ENCODE peak calls at places on chromosome 4, in six cellular contexts. Y is fibroblast of lung, M is MM.1S, B is neural progenitor cell, R is endothelial cell of umbilical vein, Q is PC-3. U is an unnamed sample. For H3K4me1, the result is how much of the 10 kb centered on the place peaks cover.

GRCh38 chr4:164731827-164732474 is 22.0 kb upstream of the SMIM31 start:
- DNase-seq in Y (peak), M (peak), B (peak), R (peak), Q (peak), U (peak)

GRCh38 chr4:83170952-83171399 is 56.4 kb upstream of the PLAC8 start:
- DNase-seq in Y (no peak), M (no peak), B (no peak), R (peak), Q (no peak), U (no peak)

GRCh38 chr4:27278615-27279014 is 418.0 kb downstream of the STIM2 start:
- DNase-seq in Y (peak), M (peak), B (peak), R (no peak), Q (peak), U (peak)

GRCh38 chr4:577499-578450 is 1.7 kb upstream of the TMEM271 start:
- DNase-seq in Y (peak), M (no peak), B (peak), R (no peak), Q (no peak), U (peak)

GRCh38 chr4:114349543-114350175 is 248.9 kb upstream of the UGT8 start:
- DNase-seq in Y (peak), M (no peak), B (no peak), R (no peak), Q (peak), U (no peak)

GRCh38 chr4:113784497-113785254 is 23.1 kb upstream of the CAMK2D start:
- DNase-seq in Y (peak), M (no peak), B (no peak), R (peak), Q (peak), U (peak)

GRCh38 chr4:11843927-11844326 is 415.2 kb upstream of the HS3ST1 start:
- DNase-seq in Y (no peak), M (no peak), B (no peak), R (no peak), Q (no peak), U (no peak)

GRCh38 chr4:146342600-146343192 is 128.4 kb downstream of the REELD1 start:
- DNase-seq in Y (peak), M (peak), B (peak), R (peak), Q (peak), U (peak)

GRCh38 chr4:11073621-11074051 is 355.1 kb downstream of the HS3ST1 start:
- DNase-seq in Y (peak), M (no peak), B (no peak), R (no peak), Q (no peak), U (no peak)

GRCh38 chr4:147674496-147674895 is 9.5 kb downstream of the PRMT9 start:
- DNase-seq in Y (no peak), M (no peak), B (no peak), R (no peak), Q (peak), U (no peak)

GRCh38 chr4:184441461-184442392 is 32.6 kb downstream of the IRF2 start:
- DNase-seq in Y (no peak), M (no peak), B (no peak), R (peak), Q (no peak), U (peak)
- H3K4me1 ChIP-seq in Y (under half), M (under half), B (under half), R (under half), Q (under half), U (under half)

DNA sequence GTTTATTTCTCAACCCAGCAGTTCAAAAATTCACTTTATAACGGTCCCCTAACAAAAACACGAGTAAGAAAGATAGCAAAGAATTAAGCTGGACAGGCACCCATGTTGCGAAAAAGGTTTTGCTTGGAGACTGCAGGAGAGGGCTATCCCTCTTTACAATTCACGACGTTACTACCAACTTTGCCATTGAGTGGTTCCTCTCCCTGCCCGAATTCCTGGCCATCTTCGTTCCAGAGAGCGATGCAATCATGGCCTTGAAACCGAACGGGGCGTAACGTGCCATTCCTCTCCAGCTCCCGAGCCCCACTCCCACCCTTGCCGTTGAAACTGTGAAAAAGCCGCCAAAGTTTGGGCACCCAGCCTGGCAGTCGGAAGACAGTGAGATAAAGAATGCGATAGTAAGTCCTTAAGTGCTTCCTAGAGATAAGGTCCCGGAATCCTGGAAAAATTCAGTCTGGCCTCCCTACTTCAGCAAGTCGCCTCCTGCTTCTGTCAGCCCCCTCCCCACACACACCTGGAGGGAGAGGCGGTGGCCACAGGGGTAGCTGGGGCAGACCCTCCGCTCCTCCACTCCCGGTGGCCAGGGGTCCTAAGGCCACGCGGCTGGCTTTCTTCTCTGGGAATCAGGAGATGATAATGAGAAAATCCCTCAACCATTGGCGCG is 65.2 kb downstream of the FBXO8 start:
- DNase-seq in Y (peak), M (no peak), B (peak), R (no peak), Q (no peak), U (no peak)
- TF ChIP-seq EZH2 in Y (peak), M (no peak), B (peak), R (no peak), Q (no peak), U (no peak)

GRCh38 chr4:7768736-7769135 is 170.9 kb downstream of the AFAP1 start:
- DNase-seq in Y (no peak), M (no peak), B (no peak), R (no peak), Q (no peak), U (no peak)
- H3K27ac ChIP-seq in Y (no peak), M (no peak), B (no peak), R (no peak), Q (no peak), U (no peak)

DNA sequence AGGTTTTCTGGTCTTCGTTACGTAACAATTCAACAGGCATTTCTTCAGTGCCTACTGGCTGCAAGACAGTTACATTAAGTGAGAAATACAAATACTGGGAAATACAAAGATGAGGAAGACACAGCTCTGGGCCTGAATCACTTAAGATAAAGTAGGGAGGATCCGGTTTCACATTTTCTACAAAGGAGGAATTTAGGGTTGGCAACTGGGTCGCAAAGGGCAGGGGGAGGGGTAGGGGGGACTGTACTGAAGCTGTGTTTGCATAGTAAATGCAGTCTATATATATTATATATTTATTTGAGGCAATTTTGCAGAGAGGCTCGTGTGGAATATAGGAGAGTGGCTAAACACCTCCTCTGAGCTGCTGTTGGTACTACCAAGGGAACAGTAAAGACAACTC is 107.4 kb downstream of the MAML3 start:
- DNase-seq in Y (no peak), M (no peak), B (peak), R (peak), Q (peak), U (no peak)
- H3K4me1 ChIP-seq in Y (under half), M (under half), B (half or more), R (under half), Q (under half), U (under half)

DNA sequence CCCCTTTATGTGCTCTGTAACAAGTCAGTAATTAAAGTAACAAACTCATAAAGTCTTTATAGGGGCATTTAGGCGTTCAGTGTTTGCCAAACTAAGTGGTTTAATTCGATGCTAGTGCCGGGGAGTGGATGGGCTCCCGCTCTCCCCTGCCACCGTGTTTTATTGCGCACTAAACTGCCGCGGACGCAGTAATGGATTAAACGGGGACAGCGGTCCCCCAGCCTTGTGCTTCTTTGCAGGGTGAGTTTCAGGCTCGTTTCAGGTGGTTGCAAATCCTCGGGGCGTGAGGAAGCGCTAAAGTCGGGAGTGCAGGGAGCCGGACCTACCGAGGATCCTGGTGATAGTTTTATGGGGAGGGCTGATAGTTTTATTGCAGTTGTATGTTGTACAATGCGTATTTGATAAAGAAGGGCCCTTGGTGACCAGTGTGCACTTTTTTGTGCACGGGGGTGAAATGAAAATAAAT is 1.7 kb upstream of the PHOX2B start:
- DNase-seq in Y (no peak), M (no peak), B (peak), R (no peak), Q (no peak), U (no peak)
- TF ChIP-seq EZH2 in Y (peak), M (no peak), B (peak), R (peak), Q (no peak), U (no peak)